ENCODE peak calls at places on chromosomes 4 and X, in five cellular contexts. S is ELR, R is mucosa of gallbladder, A is DMS53, J is osteocyte. E is an unnamed sample.

GRCh38 chr4:39446842-39447573 is 11.7 kb downstream of the RPL9 start:
- DNase-seq in S (peak), R (peak), A (peak), J (no peak), E (peak)

GRCh38 chr4:162644346-162644745 is 480.5 kb upstream of the FSTL5 start:
- DNase-seq in S (peak), R (no peak), A (no peak), J (no peak), E (no peak)

GRCh38 chr4:153573881-153574807 is 108.0 kb downstream of the TMEM131L start:
- DNase-seq in S (peak), R (peak), A (peak), J (no peak), E (no peak)

GRCh38 chr4:101191302-101192098 is 155.8 kb downstream of the PPP3CA start:
- DNase-seq in S (no peak), R (peak), A (no peak), J (no peak), E (peak)

GRCh38 chrX:125236955-125237354 is 82.7 kb upstream of the TEX13C start:
- DNase-seq in S (no peak), R (no peak), A (no peak), J (no peak), E (no peak)

GRCh38 chr4:83238393-83238792 is 46.2 kb downstream of the COQ2 start:
- DNase-seq in S (no peak), R (no peak), A (no peak), J (no peak), E (no peak)

GRCh38 chr4:8647626-8648025 is 55.1 kb downstream of the CPZ start:
- DNase-seq in S (no peak), R (no peak), A (no peak), J (peak), E (no peak)

GRCh38 chrX:3516051-3516541 is 169.6 kb upstream of the MXRA5 start:
- DNase-seq in S (peak), R (no peak), A (no peak), J (no peak), E (no peak)

GRCh38 chr4:2837904-2838496 is 5.6 kb upstream of the ADD1 start:
- DNase-seq in S (peak), R (peak), A (no peak), J (peak), E (no peak)

GRCh38 chr4:79445371-79445781 is 37.3 kb upstream of the GK2 start:
- DNase-seq in S (no peak), R (no peak), A (no peak), J (no peak), E (peak)

GRCh38 chr4:74133786-74134499 is 24.0 kb upstream of the MTHFD2L start:
- DNase-seq in S (peak), R (peak), A (peak), J (peak), E (peak)

GRCh38 chr4:174324725-174325124 is 41.0 kb downstream of the CEP44 start:
- DNase-seq in S (peak), R (no peak), A (no peak), J (no peak), E (no peak)